ENCODE peak calls at places on chromosomes 11 and 22, in ten cellular contexts. G, J, R, D, H, Z, U, M, Q and P are unnamed samples.

GRCh38 chr11:102276302-102277182 is 40.7 kb upstream of the BIRC3 start:
- DNase-seq in G (no peak), M (no peak), J (no peak), Z (peak), H (no peak), U (peak), Q (no peak), R (no peak), D (no peak), P (no peak)

GRCh38 chr22:37419916-37420655 is 7.2 kb downstream of the ELFN2 start:
- DNase-seq in Q (peak), J (no peak), H (no peak), R (no peak), G (no peak), M (no peak), D (peak), Z (no peak), U (peak), P (peak)

GRCh38 chr22:19178065-19178658 is 374 bp downstream of the SLC25A1 start:
- DNase-seq in D (no peak), Q (peak), R (peak), J (no peak), H (peak), G (no peak), M (no peak), Z (peak), U (peak), P (peak)

GRCh38 chr11:69658606-69659450 is 16.3 kb downstream of the LTO1 start:
- DNase-seq in J (no peak), M (no peak), Z (no peak), G (no peak), R (no peak), D (no peak), H (no peak), U (peak), Q (no peak), P (peak)

GRCh38 chr22:19644314-19645223 is 69.7 kb upstream of the SEPTIN5 start:
- DNase-seq in G (no peak), U (no peak), Z (no peak), J (no peak), M (peak), H (peak), D (no peak), Q (no peak), R (no peak), P (peak)

GRCh38 chr22:30602049-30602448 is 4.9 kb upstream of the TCN2 start:
- DNase-seq in R (no peak), U (peak), H (peak), D (no peak), J (no peak), Z (peak), M (no peak), G (no peak), Q (peak), P (peak)

GRCh38 chr11:72972541-72973128 is 158.4 kb downstream of the ATG16L2 start:
- DNase-seq in Z (no peak), J (no peak), H (peak), M (no peak), Q (no peak), R (no peak), D (no peak), U (peak), G (peak), P (no peak)

GRCh38 chr22:20571531-20572007 is 64.2 kb downstream of the MED15 start:
- DNase-seq in H (peak), U (peak), G (no peak), Q (peak), Z (no peak), D (no peak), J (no peak), R (peak), M (no peak), P (peak)

GRCh38 chr22:44738347-44738715 is 14.0 kb upstream of the ARHGAP8 start:
- DNase-seq in U (peak), G (no peak), Z (no peak), J (no peak), M (no peak), Q (no peak), D (peak), H (no peak), R (no peak), P (peak)

GRCh38 chr11:65856689-65857499 is 1.1 kb downstream of the CFL1 start:
- DNase-seq in D (peak), U (peak), Z (peak), R (peak), H (peak), J (no peak), G (no peak), Q (peak), M (peak), P (peak)

GRCh38 chr11:59710136-59710847 is 3.4 kb downstream of the OR10V1 start:
- DNase-seq in J (no peak), D (no peak), M (no peak), H (no peak), R (no peak), Q (no peak), U (no peak), Z (no peak), G (no peak), P (no peak)

GRCh38 chr11:33040127-33040861 is 922 bp downstream of the TCP11L1 start:
- DNase-seq in U (peak), H (no peak), J (no peak), G (no peak), Q (peak), D (no peak), R (peak), Z (no peak), M (no peak), P (no peak)

GRCh38 chr22:21041937-21042336 is 3.8 kb upstream of the LRRC74B start:
- DNase-seq in H (no peak), J (no peak), Z (peak), D (peak), U (peak), M (no peak), R (no peak), G (peak), Q (no peak), P (no peak)

GRCh38 chr11:8712506-8712905 is 29.9 kb downstream of the RPL27A start:
- DNase-seq in D (no peak), H (no peak), G (no peak), U (no peak), M (no peak), J (no peak), Q (no peak), R (no peak), Z (no peak), P (no peak)

GRCh38 chr11:84480151-84480550 is 1147.0 kb downstream of the DLG2 start:
- DNase-seq in H (no peak), U (no peak), J (no peak), R (no peak), M (no peak), Z (no peak), G (no peak), Q (no peak), D (no peak), P (no peak)

GRCh38 chr11:21771097-21771496 is 421.8 kb upstream of the ANO5 start:
- DNase-seq in D (no peak), M (no peak), G (no peak), H (no peak), U (no peak), Q (no peak), Z (no peak), R (no peak), J (no peak), P (no peak)

GRCh38 chr11:100810146-100810545 is 123.1 kb downstream of the ARHGAP42 start:
- DNase-seq in U (peak), Q (no peak), M (no peak), D (no peak), J (no peak), R (no peak), H (no peak), G (no peak), Z (peak), P (no peak)

GRCh38 chr11:26703792-26704191 is 18.1 kb downstream of the SLC5A12 start:
- DNase-seq in Q (no peak), Z (no peak), G (no peak), H (no peak), J (no peak), M (no peak), D (no peak), R (no peak), U (no peak), P (no peak)

GRCh38 chr11:7665473-7666291 is 7.6 kb downstream of the CYB5R2 start:
- DNase-seq in G (no peak), M (peak), U (peak), Z (peak), R (peak), Q (peak), D (peak), J (no peak), H (peak), P (peak)

GRCh38 chr11:32162906-32163305 is 72.0 kb downstream of the RCN1 start:
- DNase-seq in J (no peak), R (no peak), U (no peak), Q (no peak), G (no peak), H (no peak), Z (no peak), M (no peak), D (no peak), P (no peak)

GRCh38 chr11:118939948-118940598 is 14.3 kb upstream of the BCL9L start:
- DNase-seq in M (no peak), J (no peak), G (no peak), U (peak), Z (no peak), H (peak), D (peak), Q (peak), R (peak), P (peak)

GRCh38 chr11:109223441-109223840 is 198.5 kb upstream of the C11orf87 start:
- DNase-seq in H (no peak), D (no peak), J (no peak), Q (no peak), M (no peak), R (no peak), U (no peak), G (no peak), Z (no peak), P (no peak)

GRCh38 chr11:1523077-1523476 is 36.5 kb upstream of the MOB2 start:
- DNase-seq in Z (no peak), Q (no peak), M (no peak), U (no peak), G (no peak), H (no peak), J (no peak), R (no peak), D (no peak), P (no peak)

GRCh38 chr11:87466228-87466627 is 428.5 kb downstream of the TMEM135 start:
- DNase-seq in G (no peak), Z (no peak), D (no peak), J (no peak), Q (no peak), H (no peak), M (no peak), U (peak), R (no peak), P (no peak)

GRCh38 chr11:94788396-94788795 is 20.2 kb downstream of the AMOTL1 start:
- DNase-seq in M (no peak), Q (no peak), Z (no peak), U (peak), G (no peak), H (peak), R (no peak), J (no peak), D (no peak), P (no peak)

GRCh38 chr11:134562941-134563471 is 151.0 kb upstream of the B3GAT1 start:
- DNase-seq in M (no peak), D (no peak), Q (no peak), J (no peak), Z (no peak), G (no peak), R (no peak), U (no peak), H (no peak), P (peak)

GRCh38 chr11:73245461-73245860 is 26.7 kb upstream of the P2RY6 start:
- DNase-seq in R (no peak), D (no peak), H (no peak), Z (no peak), J (no peak), G (no peak), Q (no peak), M (no peak), U (no peak), P (peak)

GRCh38 chr11:65432686-65433582 is 10.3 kb downstream of the NEAT1 start:
- DNase-seq in U (peak), Q (peak), D (no peak), Z (peak), J (no peak), H (peak), G (no peak), M (no peak), R (peak), P (no peak)

GRCh38 chr11:72740060-72740424 is 12.2 kb downstream of the ARAP1 start:
- DNase-seq in Z (no peak), U (no peak), M (no peak), G (no peak), H (no peak), R (no peak), D (no peak), J (no peak), Q (peak), P (no peak)

GRCh38 chr22:24593810-24594568 is 1.1 kb upstream of the LRRC75B start:
- DNase-seq in H (no peak), G (no peak), R (no peak), Z (no peak), Q (peak), M (no peak), U (no peak), D (no peak), J (no peak), P (peak)

GRCh38 chr22:43293259-43293658 is 49.9 kb downstream of the SCUBE1 start:
- DNase-seq in G (no peak), Z (no peak), R (no peak), J (no peak), H (no peak), U (peak), M (no peak), Q (no peak), D (no peak), P (no peak)

DNA sequence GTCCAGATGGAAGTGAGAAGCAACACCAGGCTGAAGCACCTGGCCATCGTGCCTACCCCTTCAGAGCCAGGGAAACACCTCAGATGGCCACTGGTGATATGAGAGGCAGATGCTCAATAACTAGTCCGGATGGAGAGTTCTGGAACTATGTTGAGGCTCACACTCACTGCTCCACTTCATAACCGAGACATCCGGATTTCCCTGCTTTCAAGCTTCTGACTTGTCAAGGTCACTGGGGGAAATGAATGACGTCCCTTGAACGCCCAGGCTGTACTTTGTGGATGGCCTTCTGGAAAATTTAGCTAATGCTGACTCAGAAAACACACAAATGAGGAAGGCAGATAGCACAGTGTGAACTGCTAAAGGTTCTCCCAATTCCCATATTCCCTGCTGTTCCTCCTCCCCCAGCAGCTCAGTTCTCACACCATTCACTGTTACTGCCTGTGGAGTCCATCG is at the start of gene LYVE1:
- DNase-seq in G (no peak), D (no peak), J (no peak), R (no peak), Q (no peak), H (no peak), Z (peak), M (peak), U (no peak), P (no peak)
- H3K4me3 ChIP-seq in G (no peak), D (no peak), J (no peak), R (no peak), Q (no peak), H (no peak), Z (no peak), M (no peak), U (no peak), P (no peak)

GRCh38 chr11:127644366-127644765 is 643.8 kb upstream of the KIRREL3 start:
- DNase-seq in D (no peak), G (no peak), J (no peak), Q (no peak), H (no peak), R (no peak), Z (no peak), M (no peak), U (no peak), P (no peak)
- H3K4me3 ChIP-seq in D (no peak), G (no peak), J (no peak), Q (no peak), H (no peak), R (no peak), Z (no peak), M (no peak), U (no peak), P (no peak)

GRCh38 chr11:67251841-67252240 is 14.4 kb upstream of the GRK2 start:
- DNase-seq in R (no peak), U (no peak), D (no peak), G (no peak), Z (peak), H (no peak), M (no peak), J (no peak), Q (no peak), P (no peak)
- H3K4me3 ChIP-seq in R (no peak), U (no peak), D (no peak), G (no peak), Z (no peak), H (no peak), M (no peak), J (no peak), Q (no peak), P (no peak)

GRCh38 chr11:115444542-115444941 is 59.7 kb downstream of the CADM1 start:
- DNase-seq in R (no peak), U (no peak), D (no peak), G (no peak), H (no peak), J (no peak), M (no peak), Z (no peak), Q (no peak), P (no peak)
- H3K4me3 ChIP-seq in R (no peak), U (no peak), D (no peak), G (no peak), H (no peak), J (no peak), M (no peak), Z (no peak), Q (no peak), P (no peak)

DNA sequence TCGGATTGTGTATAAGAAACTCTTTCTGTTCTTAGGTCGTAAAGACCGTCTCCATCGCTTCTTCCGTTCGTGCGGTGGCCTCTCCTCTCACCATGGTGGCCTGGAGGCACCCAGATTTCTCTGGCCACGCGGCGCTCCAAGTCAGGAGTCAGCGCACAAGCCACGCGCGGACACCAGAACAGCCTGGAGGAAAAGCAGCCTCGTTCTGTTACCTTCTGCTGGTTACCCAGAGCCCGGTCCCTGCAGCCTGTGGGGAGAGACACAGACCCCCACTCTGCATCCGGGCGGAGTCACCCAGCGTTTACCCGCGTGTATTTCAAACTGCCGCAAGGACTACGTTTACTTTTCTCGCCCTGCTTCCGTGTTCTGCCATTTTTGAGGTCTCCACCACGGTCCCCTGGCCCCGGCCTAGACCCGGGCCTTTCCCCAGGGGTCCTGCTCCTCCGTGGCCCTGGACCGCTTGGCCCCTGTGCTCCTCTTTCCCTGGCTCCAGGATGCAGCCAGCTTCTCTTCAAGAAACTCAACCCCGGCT is 776.1 kb downstream of the BRD1 start:
- DNase-seq in Q (peak), D (no peak), M (peak), R (no peak), H (no peak), J (no peak), Z (no peak), U (no peak), G (no peak), P (no peak)
- H3K4me3 ChIP-seq in Q (no peak), D (no peak), M (peak), R (no peak), H (no peak), J (no peak), Z (peak), U (no peak), G (peak), P (no peak)

DNA sequence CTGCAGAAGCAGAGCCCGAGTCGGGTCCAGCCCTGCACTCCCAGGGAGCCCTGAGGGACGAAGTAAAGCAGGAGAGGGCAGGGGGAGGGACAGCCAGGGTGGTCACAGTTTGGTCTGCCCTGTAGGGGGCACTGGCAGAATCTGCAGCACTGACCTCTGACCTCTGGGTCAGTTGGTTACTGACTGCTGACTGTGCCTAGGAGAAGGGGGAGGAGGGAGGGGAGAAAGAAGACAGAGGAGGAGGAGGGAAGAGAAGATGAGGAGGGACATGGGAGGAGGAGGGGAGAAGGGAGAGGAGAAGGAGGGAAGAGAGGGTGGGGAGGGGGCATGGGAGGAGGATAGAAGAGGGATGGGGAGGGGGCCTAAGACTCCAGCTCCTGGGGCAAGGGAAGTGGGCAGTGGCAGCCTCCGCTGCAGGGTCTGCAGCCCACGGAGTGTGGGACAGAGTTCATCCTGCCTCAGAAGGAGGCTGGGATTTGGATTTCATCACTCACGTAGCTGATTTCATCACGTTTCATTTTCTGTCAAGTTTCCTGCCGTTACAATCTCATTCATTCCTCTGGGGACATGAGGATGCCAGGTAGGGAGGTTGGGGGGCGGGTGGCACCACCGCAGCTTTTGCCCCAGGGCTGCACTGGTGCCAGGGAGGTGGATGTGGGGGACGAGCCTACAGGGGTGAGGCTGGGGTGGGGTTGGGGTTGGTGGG is 55.2 kb downstream of the FLRT1 start:
- DNase-seq in Q (no peak), J (no peak), D (no peak), Z (peak), H (peak), U (peak), M (no peak), G (no peak), R (no peak), P (peak)
- H3K4me3 ChIP-seq in Q (no peak), J (no peak), D (peak), Z (no peak), H (no peak), U (no peak), M (no peak), G (no peak), R (no peak), P (no peak)

GRCh38 chr11:14620027-14620511 is 23.5 kb upstream of the PDE3B start:
- DNase-seq in R (no peak), J (no peak), H (no peak), D (no peak), G (no peak), U (no peak), M (no peak), Z (peak), Q (no peak), P (no peak)

GRCh38 chr11:14623036-14623435 is 20.6 kb upstream of the PDE3B start:
- DNase-seq in G (no peak), Q (peak), M (no peak), Z (no peak), H (peak), D (no peak), R (peak), J (no peak), U (no peak), P (peak)

GRCh38 chr11:14622241-14622954 is 21.2 kb upstream of the PDE3B start:
- DNase-seq in M (no peak), Z (no peak), J (no peak), U (no peak), R (no peak), G (no peak), D (no peak), H (no peak), Q (no peak), P (no peak)

GRCh38 chr11:14626650-14627049 is 17.0 kb upstream of the PDE3B start:
- DNase-seq in H (no peak), R (no peak), J (no peak), Z (no peak), Q (no peak), G (no peak), D (no peak), M (no peak), U (no peak), P (no peak)

GRCh38 chr11:14625804-14626203 is 17.8 kb upstream of the PDE3B start:
- DNase-seq in J (no peak), R (no peak), Q (no peak), H (peak), D (no peak), M (no peak), G (no peak), U (no peak), Z (no peak), P (no peak)
- H3K4me3 ChIP-seq in J (no peak), R (no peak), Q (no peak), H (peak), D (no peak), M (no peak), G (no peak), U (no peak), Z (no peak), P (no peak)

DNA sequence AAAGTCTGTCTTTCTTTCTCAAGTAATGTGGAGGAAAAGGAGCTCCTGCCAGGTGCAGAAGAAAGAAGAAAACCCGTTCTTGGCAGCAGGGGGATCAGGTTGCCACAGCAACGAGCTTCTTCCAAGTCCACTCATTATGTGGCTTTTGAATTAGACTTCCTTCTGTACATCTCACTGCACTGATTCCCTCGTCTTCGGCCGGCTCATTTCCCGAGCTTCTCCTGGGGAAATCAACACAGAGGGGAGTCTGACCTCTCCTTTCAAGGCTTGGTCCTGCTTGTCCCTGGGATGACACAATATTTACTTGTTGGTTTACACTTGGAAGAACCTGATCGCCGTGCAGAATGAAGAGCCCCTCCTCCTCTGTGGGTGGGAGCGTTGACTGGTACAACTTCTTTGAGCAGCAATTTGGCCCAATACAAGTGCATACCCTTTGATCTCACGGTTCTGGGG is 35.3 kb downstream of the MCHR1 start:
- DNase-seq in J (no peak), R (no peak), Q (no peak), Z (peak), D (peak), G (no peak), H (no peak), M (no peak), U (peak), P (peak)
- H3K4me3 ChIP-seq in J (no peak), R (no peak), Q (no peak), Z (no peak), D (no peak), G (no peak), H (no peak), M (no peak), U (no peak), P (peak)